ENCODE peak calls at places on chromosomes 12 and 14, in five cellular contexts. One of them, this sample, is unnamed.

GRCh38 chr14:65003394-65003793 is 16.7 kb downstream of the FNTB start:
- DNase-seq in neural progenitor cell: no peak
- DNase-seq in CD8-positive, alpha-beta memory T cell: no peak
- DNase-seq in tibial nerve: no peak
- DNase-seq in Karpas-422: no peak
- DNase-seq in this sample: no peak

GRCh38 chr12:15322164-15323054 is at the start of gene PTPRO:
- DNase-seq in neural progenitor cell: peak; percentile 83
- DNase-seq in CD8-positive, alpha-beta memory T cell: no peak
- DNase-seq in tibial nerve: no peak
- DNase-seq in Karpas-422: no peak
- DNase-seq in this sample: peak; percentile 72

GRCh38 chr14:88422919-88423318 is 37.5 kb downstream of the SPATA7 start:
- DNase-seq in neural progenitor cell: no peak
- DNase-seq in CD8-positive, alpha-beta memory T cell: no peak
- DNase-seq in tibial nerve: no peak
- DNase-seq in Karpas-422: no peak
- DNase-seq in this sample: no peak

GRCh38 chr14:75254381-75254821 is 24.2 kb upstream of the FOS start:
- DNase-seq in neural progenitor cell: no peak
- DNase-seq in CD8-positive, alpha-beta memory T cell: no peak
- DNase-seq in tibial nerve: no peak
- DNase-seq in Karpas-422: no peak
- DNase-seq in this sample: no peak

GRCh38 chr12:131947482-131948027 is 2.2 kb upstream of the EP400 start:
- DNase-seq in neural progenitor cell: no peak
- DNase-seq in CD8-positive, alpha-beta memory T cell: no peak
- DNase-seq in tibial nerve: no peak
- DNase-seq in Karpas-422: no peak
- DNase-seq in this sample: peak; percentile 47

GRCh38 chr12:71321130-71321529 is 118.5 kb upstream of the LGR5 start:
- DNase-seq in neural progenitor cell: no peak
- DNase-seq in CD8-positive, alpha-beta memory T cell: no peak
- DNase-seq in tibial nerve: no peak
- DNase-seq in Karpas-422: no peak
- DNase-seq in this sample: no peak

GRCh38 chr12:53991077-53991460 is 6.1 kb downstream of the HOXC10 start:
- DNase-seq in neural progenitor cell: no peak
- DNase-seq in CD8-positive, alpha-beta memory T cell: no peak
- DNase-seq in tibial nerve: no peak
- DNase-seq in Karpas-422: no peak
- DNase-seq in this sample: no peak

GRCh38 chr12:533718-534117 is 74.0 kb downstream of the B4GALNT3 start:
- DNase-seq in neural progenitor cell: no peak
- DNase-seq in CD8-positive, alpha-beta memory T cell: no peak
- DNase-seq in tibial nerve: no peak
- DNase-seq in Karpas-422: no peak
- DNase-seq in this sample: no peak

GRCh38 chr12:67460388-67460787 is 188.2 kb upstream of the DYRK2 start:
- DNase-seq in neural progenitor cell: no peak
- DNase-seq in CD8-positive, alpha-beta memory T cell: no peak
- DNase-seq in tibial nerve: no peak
- DNase-seq in Karpas-422: no peak
- DNase-seq in this sample: no peak

GRCh38 chr14:21454843-21455550 is 926 bp downstream of the CHD8 start:
- DNase-seq in neural progenitor cell: no peak
- DNase-seq in CD8-positive, alpha-beta memory T cell: no peak
- DNase-seq in tibial nerve: no peak
- DNase-seq in Karpas-422: peak; percentile 65
- DNase-seq in this sample: no peak

GRCh38 chr12:113130457-113131135 is 5.0 kb downstream of the RASAL1 start:
- DNase-seq in neural progenitor cell: peak; percentile 56
- DNase-seq in CD8-positive, alpha-beta memory T cell: no peak
- DNase-seq in tibial nerve: no peak
- DNase-seq in Karpas-422: peak; percentile 89
- DNase-seq in this sample: peak; percentile 91

GRCh38 chr14:103127861-103128598 is 4.8 kb downstream of the TNFAIP2 start:
- DNase-seq in neural progenitor cell: no peak
- DNase-seq in CD8-positive, alpha-beta memory T cell: no peak
- DNase-seq in tibial nerve: no peak
- DNase-seq in Karpas-422: no peak
- DNase-seq in this sample: peak; percentile 51

GRCh38 chr14:69259176-69259530 is 805 bp upstream of the GALNT16 start:
- DNase-seq in neural progenitor cell: no peak
- DNase-seq in CD8-positive, alpha-beta memory T cell: no peak
- DNase-seq in tibial nerve: no peak
- DNase-seq in Karpas-422: no peak
- DNase-seq in this sample: no peak
- H3K4me3 ChIP-seq in neural progenitor cell: peak overlapping the region; percentile 72
- H3K4me3 ChIP-seq in CD8-positive, alpha-beta memory T cell: no peak overlapping the region
- H3K4me3 ChIP-seq in tibial nerve: no peak overlapping the region
- H3K4me3 ChIP-seq in Karpas-422: no peak overlapping the region
- H3K4me3 ChIP-seq in this sample: peak overlapping the region; percentile 73

GRCh38 chr12:124097681-124098080 is 124.7 kb downstream of the ZNF664 start:
- DNase-seq in neural progenitor cell: no peak
- DNase-seq in CD8-positive, alpha-beta memory T cell: no peak
- DNase-seq in tibial nerve: no peak
- DNase-seq in Karpas-422: no peak
- DNase-seq in this sample: no peak
- H3K27me3 ChIP-seq in neural progenitor cell: no peaks in the 10 kb centered on the region
- H3K27me3 ChIP-seq in CD8-positive, alpha-beta memory T cell: no peaks in the 10 kb centered on the region
- H3K27me3 ChIP-seq in tibial nerve: no peaks in the 10 kb centered on the region
- H3K27me3 ChIP-seq in Karpas-422: no peaks in the 10 kb centered on the region
- H3K27me3 ChIP-seq in this sample: no peaks in the 10 kb centered on the region

DNA sequence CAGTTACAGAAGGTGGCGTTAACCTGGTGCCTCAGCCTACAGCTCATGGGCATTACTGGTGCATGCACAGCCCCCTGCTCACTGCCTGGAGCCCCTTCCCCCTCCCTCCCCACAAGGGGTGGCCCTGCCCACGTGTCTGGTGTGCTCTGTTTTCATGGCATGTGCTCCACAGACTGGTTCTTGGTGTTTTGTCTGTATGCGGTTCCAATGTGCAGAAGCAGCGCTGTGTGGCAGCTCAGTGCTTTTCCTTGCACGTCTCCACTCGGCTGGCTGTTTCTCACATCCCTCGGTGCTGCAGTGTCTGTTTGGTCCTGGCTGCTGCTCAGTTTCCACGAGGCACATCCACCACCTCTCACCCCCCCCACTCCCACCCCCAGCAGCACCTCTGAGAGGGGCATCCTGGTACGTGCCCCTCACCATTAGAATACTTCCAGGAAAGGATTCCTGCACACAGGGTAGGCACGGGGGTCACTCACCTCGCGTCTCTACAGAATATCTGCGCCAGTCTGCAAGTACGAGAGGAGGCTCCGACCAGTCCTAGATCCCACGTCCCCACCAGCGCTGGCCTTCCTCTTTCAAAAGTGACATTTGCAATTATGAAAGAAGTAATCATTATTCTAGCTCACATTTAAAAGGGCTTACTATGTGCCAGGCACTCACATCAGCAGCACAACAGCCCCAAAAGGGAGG is 27.1 kb downstream of the DIO3 start:
- DNase-seq in neural progenitor cell: no peak
- DNase-seq in CD8-positive, alpha-beta memory T cell: no peak
- DNase-seq in tibial nerve: no peak
- DNase-seq in Karpas-422: no peak
- DNase-seq in this sample: no peak
- H3K4me3 ChIP-seq in neural progenitor cell: no peak overlapping the region
- H3K4me3 ChIP-seq in CD8-positive, alpha-beta memory T cell: no peak overlapping the region
- H3K4me3 ChIP-seq in tibial nerve: no peak overlapping the region
- H3K4me3 ChIP-seq in Karpas-422: no peak overlapping the region
- H3K4me3 ChIP-seq in this sample: no peak overlapping the region

DNA sequence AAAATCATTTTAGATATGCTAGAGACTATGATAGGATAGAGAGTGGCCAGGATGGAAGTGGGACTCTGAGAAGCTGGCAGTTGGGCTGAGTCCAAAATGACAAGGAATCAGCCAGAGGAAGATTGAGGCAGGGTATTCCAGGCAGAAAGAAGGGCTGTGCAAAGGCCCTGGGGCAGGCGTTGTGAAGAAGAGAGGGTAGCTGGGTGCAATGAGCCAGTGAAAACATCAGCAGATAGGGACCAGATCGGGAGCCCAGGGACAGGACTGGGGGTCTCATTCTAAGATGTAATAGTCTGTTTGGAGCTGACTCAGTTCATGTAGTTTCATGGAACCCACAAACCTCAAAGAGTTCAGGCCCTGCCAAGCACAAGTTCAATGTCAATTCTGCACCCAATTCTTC is 126.6 kb downstream of the KSR2 start:
- DNase-seq in neural progenitor cell: no peak
- DNase-seq in CD8-positive, alpha-beta memory T cell: no peak
- DNase-seq in tibial nerve: no peak
- DNase-seq in Karpas-422: no peak
- DNase-seq in this sample: no peak
- H3K27me3 ChIP-seq in neural progenitor cell: no peaks in the 10 kb centered on the region
- H3K27me3 ChIP-seq in CD8-positive, alpha-beta memory T cell: no peaks in the 10 kb centered on the region
- H3K27me3 ChIP-seq in tibial nerve: peaks cover 14% of the 10 kb centered on the region
- H3K27me3 ChIP-seq in Karpas-422: no peaks in the 10 kb centered on the region
- H3K27me3 ChIP-seq in this sample: no peaks in the 10 kb centered on the region

GRCh38 chr14:68628605-68629310 is 164.1 kb downstream of the ZFP36L1 start:
- DNase-seq in neural progenitor cell: peak; percentile 30
- DNase-seq in CD8-positive, alpha-beta memory T cell: no peak
- DNase-seq in tibial nerve: no peak
- DNase-seq in Karpas-422: no peak
- DNase-seq in this sample: peak; percentile 78
- H3K4me3 ChIP-seq in neural progenitor cell: peak overlapping the region; percentile 31
- H3K4me3 ChIP-seq in CD8-positive, alpha-beta memory T cell: peak overlapping the region; percentile 49
- H3K4me3 ChIP-seq in tibial nerve: peak overlapping the region; percentile 23
- H3K4me3 ChIP-seq in Karpas-422: peak overlapping the region; percentile 20
- H3K4me3 ChIP-seq in this sample: peak overlapping the region; percentile 41

DNA sequence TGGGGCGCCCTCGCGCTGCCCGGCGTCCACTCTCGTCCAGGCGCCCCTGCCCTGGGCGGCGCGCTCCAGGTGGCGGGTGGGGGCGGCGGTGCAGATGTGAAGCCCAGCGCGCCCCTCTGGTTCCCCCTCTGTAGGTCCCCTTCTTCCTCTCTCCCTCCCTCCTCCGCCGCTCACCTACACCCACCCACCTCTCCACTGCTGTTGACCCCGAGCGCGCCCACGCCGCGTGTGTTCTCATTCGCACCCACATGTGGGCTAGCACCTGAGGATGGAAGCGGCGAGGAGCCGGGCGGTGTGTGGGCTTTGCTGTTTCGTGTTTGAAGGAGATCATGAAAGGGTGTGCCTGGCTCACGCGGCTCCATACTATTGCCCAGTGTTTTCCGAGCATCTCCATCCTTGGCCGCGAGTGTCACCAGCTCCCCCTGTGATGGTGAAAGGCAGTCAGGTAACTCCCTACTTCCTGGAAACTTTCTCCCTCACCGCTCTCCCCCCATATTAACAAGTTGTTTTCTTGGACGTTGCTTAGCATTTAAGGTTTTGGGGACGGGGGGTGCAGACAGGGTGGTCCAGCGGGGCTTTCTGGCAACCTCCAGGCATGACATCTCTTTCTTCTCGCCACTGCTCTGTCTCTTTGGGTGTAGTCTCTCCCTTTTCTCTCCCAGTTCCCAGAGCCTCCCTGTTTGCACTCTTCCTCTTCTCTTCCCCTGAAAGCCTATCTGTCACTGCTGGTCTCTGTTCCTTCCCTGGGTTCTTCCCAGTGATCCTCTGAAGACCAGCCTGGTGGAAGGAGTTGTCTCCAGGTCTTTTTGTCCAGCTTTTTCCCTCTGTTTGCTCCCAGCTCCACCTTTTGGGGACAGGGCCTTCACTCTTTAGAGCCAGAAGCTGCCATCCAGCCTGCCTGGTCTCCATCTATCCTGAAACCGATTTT is 1.6 kb downstream of the CACNA1C start:
- DNase-seq in neural progenitor cell: peak; percentile 11
- DNase-seq in CD8-positive, alpha-beta memory T cell: no peak
- DNase-seq in tibial nerve: no peak
- DNase-seq in Karpas-422: no peak
- DNase-seq in this sample: peak; percentile 65
- H3K27me3 ChIP-seq in neural progenitor cell: peaks cover 74% of the 10 kb centered on the region
- H3K27me3 ChIP-seq in CD8-positive, alpha-beta memory T cell: peaks cover 25% of the 10 kb centered on the region
- H3K27me3 ChIP-seq in tibial nerve: peaks cover 34% of the 10 kb centered on the region
- H3K27me3 ChIP-seq in Karpas-422: no peaks in the 10 kb centered on the region
- H3K27me3 ChIP-seq in this sample: peaks cover 57% of the 10 kb centered on the region

GRCh38 chr12:94563261-94563660 is 87.1 kb downstream of the TMCC3 start:
- DNase-seq in neural progenitor cell: no peak
- DNase-seq in CD8-positive, alpha-beta memory T cell: no peak
- DNase-seq in tibial nerve: no peak
- DNase-seq in Karpas-422: no peak
- DNase-seq in this sample: no peak

GRCh38 chr12:94558612-94559011 is 91.7 kb downstream of the TMCC3 start:
- DNase-seq in neural progenitor cell: no peak
- DNase-seq in CD8-positive, alpha-beta memory T cell: no peak
- DNase-seq in tibial nerve: no peak
- DNase-seq in Karpas-422: no peak
- DNase-seq in this sample: no peak

GRCh38 chr12:94565683-94566082 is 84.7 kb downstream of the TMCC3 start:
- DNase-seq in neural progenitor cell: no peak
- DNase-seq in CD8-positive, alpha-beta memory T cell: no peak
- DNase-seq in tibial nerve: no peak
- DNase-seq in Karpas-422: no peak
- DNase-seq in this sample: no peak

GRCh38 chr12:94560416-94561221 is 89.7 kb downstream of the TMCC3 start:
- DNase-seq in neural progenitor cell: peak; percentile 52
- DNase-seq in CD8-positive, alpha-beta memory T cell: no peak
- DNase-seq in tibial nerve: no peak
- DNase-seq in Karpas-422: peak; percentile 72
- DNase-seq in this sample: peak; percentile 85

GRCh38 chr12:94561943-94562411 is 88.4 kb downstream of the TMCC3 start:
- DNase-seq in neural progenitor cell: no peak
- DNase-seq in CD8-positive, alpha-beta memory T cell: no peak
- DNase-seq in tibial nerve: no peak
- DNase-seq in Karpas-422: peak; percentile 60
- DNase-seq in this sample: peak; percentile 21
- H3K4me3 ChIP-seq in neural progenitor cell: no peak overlapping the region
- H3K4me3 ChIP-seq in CD8-positive, alpha-beta memory T cell: no peak overlapping the region
- H3K4me3 ChIP-seq in tibial nerve: no peak overlapping the region
- H3K4me3 ChIP-seq in Karpas-422: peak overlapping the region; percentile 27
- H3K4me3 ChIP-seq in this sample: no peak overlapping the region

GRCh38 chr12:26120561-26121274 is 4.1 kb downstream of the BHLHE41 start:
- DNase-seq in neural progenitor cell: no peak
- DNase-seq in CD8-positive, alpha-beta memory T cell: no peak
- DNase-seq in tibial nerve: no peak
- DNase-seq in Karpas-422: no peak
- DNase-seq in this sample: no peak

GRCh38 chr12:26119391-26119981 is 5.4 kb downstream of the BHLHE41 start:
- DNase-seq in neural progenitor cell: peak; percentile 51
- DNase-seq in CD8-positive, alpha-beta memory T cell: no peak
- DNase-seq in tibial nerve: no peak
- DNase-seq in Karpas-422: peak; percentile 76
- DNase-seq in this sample: peak; percentile 51

GRCh38 chr12:26116829-26117228 is 8.0 kb downstream of the BHLHE41 start:
- DNase-seq in neural progenitor cell: no peak
- DNase-seq in CD8-positive, alpha-beta memory T cell: no peak
- DNase-seq in tibial nerve: no peak
- DNase-seq in Karpas-422: peak; percentile 46
- DNase-seq in this sample: no peak

GRCh38 chr12:26117321-26117720 is 7.5 kb downstream of the BHLHE41 start:
- DNase-seq in neural progenitor cell: no peak
- DNase-seq in CD8-positive, alpha-beta memory T cell: no peak
- DNase-seq in tibial nerve: no peak
- DNase-seq in Karpas-422: peak; percentile 48
- DNase-seq in this sample: no peak

GRCh38 chr12:26118356-26118755 is 6.5 kb downstream of the BHLHE41 start:
- DNase-seq in neural progenitor cell: no peak
- DNase-seq in CD8-positive, alpha-beta memory T cell: no peak
- DNase-seq in tibial nerve: no peak
- DNase-seq in Karpas-422: peak; percentile 61
- DNase-seq in this sample: no peak
- H3K27me3 ChIP-seq in neural progenitor cell: peaks cover 100% of the 10 kb centered on the region
- H3K27me3 ChIP-seq in CD8-positive, alpha-beta memory T cell: peaks cover 20% of the 10 kb centered on the region
- H3K27me3 ChIP-seq in tibial nerve: no peaks in the 10 kb centered on the region
- H3K27me3 ChIP-seq in Karpas-422: no peaks in the 10 kb centered on the region
- H3K27me3 ChIP-seq in this sample: peaks cover 50% of the 10 kb centered on the region

This sample was measured in H7.